ENCODE peak calls at places on chromosomes 11 and 22, in eight cellular contexts. H is colonic mucosa; J is GM23248; L is CD8-positive, alpha-beta T cell; U is IMR-90; R is neuronal stem cell; K is BE2C; O is fibroblast of lung. S is an unnamed sample.
A peak's percentile ranks its signal among the peaks of the same experiment; 100 is the strongest.

GRCh38 chr22:40714514-40714966 is 35.3 kb downstream of the MCHR1 start:
- DNase-seq in O (peak; percentile 90), L (no peak), K (no peak), J (peak; percentile 53), R (peak; percentile 91), U (peak; percentile 68), H (no peak), S (no peak)

GRCh38 chr11:7279676-7280075 is 28.0 kb downstream of the SYT9 start:
- DNase-seq in U (no peak), H (no peak), J (no peak), L (no peak), O (no peak), R (no peak), K (no peak), S (no peak)

GRCh38 chr11:82732734-82733443 is 775 bp downstream of the FAM181B start:
- DNase-seq in J (peak; percentile 18), H (no peak), U (no peak), K (peak; percentile 66), L (peak; percentile 12), R (no peak), O (no peak), S (no peak)

GRCh38 chr11:65225284-65226102 is 36.3 kb upstream of the POLA2 start:
- DNase-seq in L (peak; percentile 63), O (peak; percentile 58), H (peak; percentile 58), J (peak; percentile 85), K (peak; percentile 40), R (peak; percentile 36), U (peak; percentile 52), S (peak; percentile 66)

GRCh38 chr11:125348704-125349635 is 147.1 kb downstream of the FEZ1 start:
- DNase-seq in H (peak; percentile 48), R (no peak), K (peak; percentile 68), U (peak; percentile 19), J (peak; percentile 57), O (peak; percentile 23), L (peak; percentile 37), S (peak; percentile 56)

GRCh38 chr11:532512-533048 is 2.8 kb downstream of the HRAS start:
- DNase-seq in J (no peak), K (no peak), H (no peak), U (no peak), O (no peak), R (no peak), L (no peak), S (no peak)

GRCh38 chr11:70158201-70158600 is 44.9 kb upstream of the FADD start:
- DNase-seq in J (peak; percentile 71), U (peak; percentile 19), O (peak; percentile 19), K (no peak), L (no peak), R (no peak), H (no peak), S (no peak)

GRCh38 chr11:59208956-59209355 is 3.8 kb downstream of the MPEG1 start:
- DNase-seq in K (no peak), J (peak; percentile 65), U (peak; percentile 64), H (no peak), O (peak; percentile 84), R (no peak), L (no peak), S (no peak)

GRCh38 chr22:23245045-23245798 is 64.9 kb downstream of the BCR start:
- DNase-seq in L (no peak), K (no peak), R (no peak), H (no peak), O (peak; percentile 76), J (peak; percentile 67), U (peak; percentile 55), S (no peak)

GRCh38 chr11:29040489-29040888 is 932.3 kb downstream of the METTL15 start:
- DNase-seq in K (no peak), L (no peak), U (no peak), O (no peak), R (no peak), H (no peak), J (no peak), S (no peak)

GRCh38 chr11:34653851-34654490 is 33.1 kb downstream of the EHF start:
- DNase-seq in H (peak; percentile 64), J (peak; percentile 96), U (peak; percentile 99), K (no peak), L (no peak), R (no peak), O (peak; percentile 98), S (peak; percentile 86)

GRCh38 chr11:2885676-2886081 is at the start of gene CDKN1C:
- DNase-seq in R (peak; percentile 91), J (peak; percentile 79), H (peak; percentile 90), L (peak; percentile 84), O (peak; percentile 74), U (peak; percentile 69), K (peak; percentile 71), S (peak; percentile 93)

GRCh38 chr11:16191212-16191851 is 165.0 kb downstream of the SOX6 start:
- DNase-seq in R (no peak), U (peak; percentile 18), J (no peak), H (no peak), K (no peak), O (no peak), L (no peak), S (no peak)

GRCh38 chr11:76041208-76041607 is 165.1 kb downstream of the WNT11 start:
- DNase-seq in K (no peak), U (no peak), R (no peak), O (no peak), J (no peak), L (no peak), H (no peak), S (no peak)

GRCh38 chr11:17164361-17165246 is 43.2 kb downstream of the PIK3C2A start:
- DNase-seq in K (no peak), L (no peak), U (peak; percentile 15), O (no peak), R (no peak), J (no peak), H (no peak), S (no peak)

GRCh38 chr11:120391297-120391696 is 55.1 kb downstream of the ARHGEF12 start:
- DNase-seq in O (no peak), H (no peak), K (no peak), J (no peak), R (peak; percentile 15), U (no peak), L (no peak), S (no peak)

DNA sequence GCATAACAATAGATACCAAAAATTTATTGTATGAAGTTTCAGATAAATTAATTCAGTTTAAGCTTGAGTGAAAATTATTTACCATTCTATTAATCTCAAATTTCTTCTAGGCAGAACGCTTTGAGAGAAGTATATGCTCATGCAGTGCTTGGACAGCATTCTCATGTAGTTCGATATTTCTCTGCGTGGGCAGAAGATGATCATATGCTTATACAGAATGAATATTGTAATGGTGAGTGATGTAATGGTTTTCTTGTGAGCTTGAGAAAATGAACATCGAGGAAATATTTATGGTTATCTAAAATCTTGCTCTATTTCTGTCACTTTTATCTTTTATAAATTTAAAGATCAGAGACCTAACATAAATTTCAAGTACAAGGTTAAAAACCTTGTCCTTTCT is 3.6 kb downstream of the WEE1 start:
- DNase-seq in L (no peak), R (no peak), O (peak; percentile 69), U (peak; percentile 73), K (no peak), J (peak; percentile 58), H (no peak), S (no peak)
- H3K4me3 ChIP-seq in L (no peak overlapping the region), R (peak overlapping the region; percentile 91), O (peak overlapping the region; percentile 78), U (peak overlapping the region; percentile 76), K (peak overlapping the region; percentile 82), J (peak overlapping the region; percentile 86), H (peak overlapping the region; percentile 72), S (no peak overlapping the region)

GRCh38 chr11:8757047-8757446 is 74.5 kb downstream of the RPL27A start:
- DNase-seq in H (no peak), J (peak; percentile 30), O (peak; percentile 78), U (peak; percentile 57), R (no peak), K (no peak), L (no peak), S (no peak)
- H3K4me1 ChIP-seq in H (no peaks in the 10 kb centered on the region), J (peaks cover 22% of the 10 kb centered on the region), O (peaks cover 18% of the 10 kb centered on the region), U (peaks cover 42% of the 10 kb centered on the region), R (peaks cover 15% of the 10 kb centered on the region), K (no peaks in the 10 kb centered on the region), L (no peaks in the 10 kb centered on the region), S (no peaks in the 10 kb centered on the region)

GRCh38 chr11:118532091-118532490 is 1.1 kb downstream of the TMEM25 start:
- DNase-seq in H (no peak), O (no peak), K (no peak), L (no peak), R (no peak), J (no peak), U (no peak), S (no peak)
- H3K4me3 ChIP-seq in H (peak overlapping the region; percentile 77), O (peak overlapping the region; percentile 76), K (peak overlapping the region; percentile 71), L (no peak overlapping the region), R (peak overlapping the region; percentile 83), J (no peak overlapping the region), U (peak overlapping the region; percentile 92), S (peak overlapping the region; percentile 78)

GRCh38 chr22:37486224-37486845 is at the start of gene MFNG:
- DNase-seq in U (peak; percentile 6), R (peak; percentile 62), O (peak; percentile 20), J (peak; percentile 68), K (peak; percentile 70), L (peak; percentile 74), H (peak; percentile 74), S (peak; percentile 91)
- H3K4me1 ChIP-seq in U (peaks cover 11% of the 10 kb centered on the region), R (peaks cover 25% of the 10 kb centered on the region), O (peaks cover 2% of the 10 kb centered on the region), J (peaks cover 4% of the 10 kb centered on the region), K (no peaks in the 10 kb centered on the region), L (peaks cover 62% of the 10 kb centered on the region), H (peaks cover 7% of the 10 kb centered on the region), S (peaks cover 16% of the 10 kb centered on the region)

S was measured in Peyer's patch.